ENCODE peak calls at places on chromosomes 1 and 21, in seven cellular contexts. Q is stomach, V is right lobe of liver, E is GM13977, M is cardiac muscle cell, K is Calu3, N is IMR-90. X is an unnamed sample.
A peak's percentile ranks its signal among the peaks of the same experiment; 100 is the strongest.

GRCh38 chr1:51745304-51745570 is 128.3 kb downstream of the OSBPL9 start:
- DNase-seq in M (no peak), K (no peak), E (no peak), Q (no peak), V (no peak), N (no peak), X (no peak)

GRCh38 chr1:172105230-172105629 is 263.9 kb downstream of the DNM3 start:
- DNase-seq in K (no peak), N (no peak), Q (no peak), E (no peak), M (no peak), V (no peak), X (no peak)

GRCh38 chr21:42531771-42532170 is 18.1 kb downstream of the SLC37A1 start:
- DNase-seq in N (no peak), E (no peak), K (no peak), Q (no peak), M (no peak), V (no peak), X (no peak)

GRCh38 chr1:1202831-1203560 is 3.4 kb downstream of the TNFRSF18 start:
- DNase-seq in M (no peak), E (no peak), V (peak; percentile 17), K (no peak), N (no peak), Q (no peak), X (no peak)

GRCh38 chr1:152459596-152460528 is 45.8 kb upstream of the CRNN start:
- DNase-seq in N (peak; percentile 52), K (peak; percentile 85), E (peak; percentile 76), V (peak; percentile 70), M (peak; percentile 85), Q (peak; percentile 72), X (peak; percentile 82)

GRCh38 chr21:40936771-40937261 is 89.9 kb upstream of the DSCAM start:
- DNase-seq in Q (no peak), N (no peak), M (no peak), K (no peak), E (no peak), V (no peak), X (no peak)

GRCh38 chr1:29519733-29520132 is 283.4 kb downstream of the PTPRU start:
- DNase-seq in N (no peak), E (no peak), K (no peak), V (no peak), Q (peak; percentile 13), M (no peak), X (no peak)

GRCh38 chr21:38323721-38324591 is 67.2 kb downstream of the KCNJ15 start:
- DNase-seq in M (peak; percentile 87), Q (no peak), N (peak; percentile 94), E (no peak), K (no peak), V (no peak), X (no peak)

GRCh38 chr1:89552481-89553194 is 28.0 kb downstream of the LRRC8B start:
- DNase-seq in K (peak; percentile 40), M (peak; percentile 64), V (no peak), E (peak; percentile 26), N (no peak), Q (no peak), X (no peak)

GRCh38 chr1:38527373-38527966 is 332.1 kb downstream of the RRAGC start:
- DNase-seq in M (no peak), K (peak; percentile 68), V (no peak), Q (peak; percentile 54), E (peak; percentile 77), N (no peak), X (peak; percentile 82)

GRCh38 chr1:97934491-97934890 is 13.7 kb upstream of the DPYD start:
- DNase-seq in K (no peak), V (no peak), E (no peak), Q (no peak), N (no peak), M (no peak), X (no peak)

GRCh38 chr1:90211101-90211500 is 216.2 kb downstream of the ZNF326 start:
- DNase-seq in N (no peak), K (no peak), V (no peak), M (no peak), E (no peak), Q (no peak), X (no peak)

GRCh38 chr1:36609241-36610027 is 126.7 kb upstream of the CSF3R start:
- DNase-seq in Q (peak; percentile 55), V (peak; percentile 44), M (peak; percentile 68), N (peak; percentile 29), K (peak; percentile 73), E (peak; percentile 79), X (peak; percentile 80)

GRCh38 chr1:39995973-39996393 is 41.0 kb downstream of the MFSD2A start:
- DNase-seq in M (no peak), K (no peak), E (peak; percentile 75), V (no peak), N (no peak), Q (no peak), X (peak; percentile 71)

GRCh38 chr1:12556368-12556930 is 61.6 kb downstream of the DHRS3 start:
- DNase-seq in V (no peak), N (peak; percentile 93), K (no peak), E (no peak), Q (no peak), M (peak; percentile 95), X (no peak)

GRCh38 chr1:59046134-59046533 is 250.8 kb upstream of the FGGY start:
- DNase-seq in E (no peak), N (peak; percentile 47), Q (no peak), K (no peak), M (no peak), V (no peak), X (no peak)

GRCh38 chr1:217313096-217313495 is 317.8 kb downstream of the GPATCH2 start:
- DNase-seq in E (no peak), M (no peak), N (no peak), K (no peak), Q (no peak), V (no peak), X (no peak)

GRCh38 chr1:217315346-217315745 is 315.5 kb downstream of the GPATCH2 start:
- DNase-seq in N (peak; percentile 19), Q (no peak), V (no peak), K (no peak), M (peak; percentile 25), E (no peak), X (no peak)

DNA sequence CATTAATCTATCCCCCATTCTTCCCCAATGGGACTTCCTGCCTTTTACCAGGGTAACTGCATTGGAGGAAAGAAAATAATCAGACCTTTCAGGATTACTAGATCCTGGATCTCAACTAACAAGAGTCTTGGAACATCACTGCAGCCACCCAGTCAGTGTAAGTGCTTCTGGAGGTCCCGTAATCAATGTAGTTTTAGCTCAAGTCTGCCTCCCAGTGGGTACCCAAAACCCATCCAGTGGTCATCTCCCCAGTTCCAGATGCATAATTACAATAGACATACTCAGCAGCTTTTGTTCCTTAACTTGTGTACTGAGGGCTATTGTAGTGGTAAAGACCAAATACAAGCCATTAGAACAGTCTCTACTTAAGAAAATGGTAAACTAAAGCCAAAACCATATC is 319.1 kb downstream of the GPATCH2 start:
- DNase-seq in Q (no peak), K (peak; percentile 13), E (peak; percentile 19), V (no peak), N (peak; percentile 20), M (peak; percentile 44), X (peak; percentile 6)
- TF ChIP-seq CTCF in Q (no peak), K (no peak), E (peak; percentile 26), V (no peak), N (peak; percentile 30), M (peak; percentile 34), X (no peak)

GRCh38 chr1:166789286-166789685 is 50.0 kb upstream of the POGK start:
- DNase-seq in V (no peak), Q (no peak), N (no peak), E (no peak), M (no peak), K (no peak), X (no peak)

DNA sequence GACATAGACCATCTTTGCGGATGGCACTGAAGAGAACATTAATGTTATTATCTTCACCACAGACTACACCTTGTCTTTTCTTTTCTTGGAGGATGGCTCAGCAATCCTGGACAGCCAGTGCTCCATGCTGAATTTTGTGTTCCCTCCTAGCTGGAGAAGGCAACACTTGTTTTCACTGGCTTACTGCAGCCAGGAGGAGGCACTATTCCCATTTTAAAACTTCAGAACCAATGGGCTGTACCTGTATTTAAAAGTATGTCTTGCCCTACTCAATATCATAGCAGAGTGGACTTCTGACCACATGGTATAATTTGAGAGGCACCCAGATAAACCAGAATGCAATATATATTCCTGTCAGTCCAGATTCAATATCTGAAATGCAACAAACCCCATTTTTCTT is 53.3 kb upstream of the POGK start:
- DNase-seq in Q (no peak), V (no peak), M (no peak), N (no peak), E (no peak), K (no peak), X (no peak)
- TF ChIP-seq CTCF in Q (no peak), V (peak; percentile 9), M (no peak), N (no peak), E (peak; percentile 9), K (no peak), X (no peak)

DNA sequence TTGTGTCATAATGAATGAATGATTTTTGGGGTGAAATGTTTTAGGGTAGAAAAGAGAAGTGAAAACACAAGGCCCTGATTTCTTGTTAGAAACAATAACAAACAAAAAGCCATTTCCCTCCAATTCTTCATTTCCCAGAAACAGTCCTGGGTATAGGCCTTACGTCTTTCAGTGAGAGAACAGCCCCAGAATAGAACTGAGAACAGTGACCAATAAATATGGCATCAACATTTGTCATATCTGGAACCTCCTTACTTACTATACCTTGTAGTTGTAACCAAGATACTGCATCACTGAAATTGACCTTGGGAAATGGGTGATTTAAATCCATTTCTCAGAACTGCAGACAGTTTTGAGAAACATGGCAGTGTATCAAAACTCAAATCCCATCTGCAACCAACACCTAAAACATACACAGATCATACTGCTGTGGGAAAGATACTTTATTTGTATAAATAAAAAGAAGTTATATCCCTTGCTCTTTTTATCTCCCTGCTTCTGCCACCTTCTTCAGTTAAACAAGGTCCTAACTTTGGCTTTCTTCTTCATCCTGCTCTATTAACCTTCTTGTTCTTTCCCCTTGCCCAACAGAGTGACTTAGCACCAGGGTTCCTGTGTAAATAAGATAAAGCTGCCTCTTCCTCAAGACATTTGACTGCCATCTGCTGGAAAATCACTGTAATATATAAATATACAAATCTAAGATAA is 19.5 kb downstream of the XKR8 start:
- DNase-seq in N (peak; percentile 81), V (no peak), M (peak; percentile 86), K (no peak), E (peak; percentile 36), Q (no peak), X (peak; percentile 50)
- TF ChIP-seq CTCF in N (peak; percentile 73), V (peak; percentile 69), M (peak; percentile 45), K (peak; percentile 19), E (peak; percentile 39), Q (peak; percentile 35), X (peak; percentile 30)

DNA sequence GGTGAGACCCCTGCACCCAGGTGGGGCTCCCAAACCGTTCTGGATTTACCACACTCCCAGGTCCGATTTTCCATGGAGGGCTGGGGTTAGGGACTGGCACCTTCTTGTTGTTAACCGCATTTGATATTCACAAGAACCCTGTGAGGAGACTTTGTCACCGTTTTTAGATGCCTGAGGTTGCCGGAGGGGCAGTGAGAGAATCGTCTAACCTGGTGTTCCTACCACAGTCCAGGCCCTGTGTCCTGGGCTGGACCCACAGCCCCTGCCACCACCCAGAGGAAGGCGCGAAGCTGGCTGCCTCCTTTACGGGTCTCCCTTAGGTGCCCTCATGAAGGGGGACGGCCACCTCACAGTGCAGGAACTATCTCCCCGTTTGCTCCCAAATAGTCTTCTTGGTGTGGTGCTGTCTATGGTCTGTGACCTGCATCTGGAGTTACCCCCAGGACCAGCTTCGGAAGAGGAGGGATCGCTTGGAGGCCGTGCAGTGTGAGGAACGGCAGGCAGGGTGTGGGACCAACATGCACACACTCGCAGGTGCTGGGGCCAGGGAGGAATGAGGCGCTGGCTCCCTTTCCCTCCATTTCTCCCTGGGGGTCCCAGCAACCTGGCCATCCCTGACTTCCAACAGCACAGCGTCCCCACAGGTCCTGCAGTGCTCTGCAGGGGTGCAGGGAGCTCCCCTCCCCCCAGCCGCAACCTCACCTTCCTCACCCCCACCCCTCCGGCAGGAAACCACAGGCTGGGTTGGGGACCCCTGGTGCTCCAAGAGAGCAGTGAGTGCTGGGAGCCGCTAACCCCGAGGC is 7.0 kb downstream of the SIM2 start:
- DNase-seq in E (peak; percentile 34), V (no peak), N (no peak), Q (no peak), M (no peak), K (no peak), X (peak; percentile 33)
- TF ChIP-seq CTCF in E (peak; percentile 13), V (no peak), N (peak; percentile 14), Q (peak; percentile 20), M (no peak), K (no peak), X (no peak)